ENCODE peak calls at places on chromosomes 2 and 18, in five cellular contexts. K is chondrocyte, S is HFFc6, Z is AG09309, B is tibial artery. N is an unnamed sample.

GRCh38 chr2:23414876-23415275 is 29.9 kb downstream of the KLHL29 start:
- DNase-seq in K (no peak), S (peak), Z (no peak), B (no peak), N (no peak)

GRCh38 chr18:79524181-79525078 is 128.7 kb downstream of the NFATC1 start:
- DNase-seq in K (peak), S (no peak), Z (no peak), B (peak), N (no peak)

GRCh38 chr18:4125246-4125938 is 329.7 kb downstream of the DLGAP1 start:
- DNase-seq in K (no peak), S (no peak), Z (no peak), B (no peak), N (no peak)

GRCh38 chr2:169980001-169980400 is 152.7 kb downstream of the UBR3 start:
- DNase-seq in K (no peak), S (no peak), Z (no peak), B (no peak), N (no peak)

GRCh38 chr2:102046135-102046901 is 54.6 kb downstream of the IL1R2 start:
- DNase-seq in K (no peak), S (peak), Z (no peak), B (no peak), N (no peak)

GRCh38 chr2:147331790-147332419 is 512.9 kb upstream of the ACVR2A start:
- DNase-seq in K (no peak), S (no peak), Z (no peak), B (no peak), N (peak)

GRCh38 chr2:39664898-39665591 is 672 bp upstream of the TMEM178A start:
- DNase-seq in K (no peak), S (no peak), Z (no peak), B (no peak), N (no peak)

GRCh38 chr2:6627316-6627715 is 238.4 kb downstream of the CMPK2 start:
- DNase-seq in K (no peak), S (no peak), Z (no peak), B (no peak), N (no peak)

GRCh38 chr2:7450188-7451156 is 533.3 kb downstream of the RNF144A start:
- DNase-seq in K (no peak), S (no peak), Z (no peak), B (no peak), N (no peak)

GRCh38 chr2:206693399-206694137 is 24.6 kb downstream of the DYTN start:
- DNase-seq in K (no peak), S (peak), Z (peak), B (no peak), N (peak)

GRCh38 chr2:74495440-74495839 is 4.0 kb downstream of the LBX2 start:
- DNase-seq in K (no peak), S (no peak), Z (no peak), B (no peak), N (no peak)

GRCh38 chr2:211751853-211752252 is 786.7 kb downstream of the ERBB4 start:
- DNase-seq in K (no peak), S (no peak), Z (no peak), B (no peak), N (no peak)

GRCh38 chr2:91442246-91442905 is 2750.9 kb downstream of the RPIA start:
- DNase-seq in K (peak), S (no peak), Z (no peak), B (peak), N (no peak)

GRCh38 chr2:109143214-109144187 is 14.5 kb downstream of the SH3RF3 start:
- DNase-seq in K (no peak), S (no peak), Z (no peak), B (no peak), N (no peak)

GRCh38 chr2:28956415-28956826 is 24.7 kb upstream of the TOGARAM2 start:
- DNase-seq in K (no peak), S (no peak), Z (no peak), B (no peak), N (no peak)

GRCh38 chr2:46970334-46971288 is 55.0 kb upstream of the MCFD2 start:
- DNase-seq in K (no peak), S (no peak), Z (no peak), B (peak), N (no peak)

GRCh38 chr2:138373993-138374408 is 127.6 kb upstream of the SPOPL start:
- DNase-seq in K (no peak), S (peak), Z (peak), B (no peak), N (peak)

GRCh38 chr2:598043-598802 is 79.0 kb downstream of the TMEM18 start:
- DNase-seq in K (no peak), S (no peak), Z (no peak), B (no peak), N (no peak)

GRCh38 chr2:25309402-25309801 is 32.3 kb downstream of the DNMT3A start:
- DNase-seq in K (no peak), S (peak), Z (no peak), B (peak), N (no peak)

GRCh38 chr2:182767578-182767977 is 51.5 kb downstream of the DNAJC10 start:
- DNase-seq in K (no peak), S (peak), Z (no peak), B (no peak), N (no peak)

GRCh38 chr18:58674159-58674558 is 2.9 kb downstream of the MALT1 start:
- DNase-seq in K (no peak), S (no peak), Z (no peak), B (no peak), N (no peak)

GRCh38 chr2:2523395-2524339 is 192.6 kb upstream of the MYT1L start:
- DNase-seq in K (no peak), S (no peak), Z (no peak), B (no peak), N (no peak)

GRCh38 chr2:25306767-25307368 is 34.9 kb downstream of the DNMT3A start:
- DNase-seq in K (no peak), S (no peak), Z (no peak), B (peak), N (no peak)

GRCh38 chr2:202376460-202377307 is 557 bp downstream of the BMPR2 start:
- DNase-seq in K (no peak), S (peak), Z (no peak), B (peak), N (no peak)

GRCh38 chr2:161138429-161138828 is 21.8 kb upstream of the TANK start:
- DNase-seq in K (no peak), S (no peak), Z (no peak), B (no peak), N (no peak)

GRCh38 chr2:10977003-10977402 is 65.3 kb downstream of the KCNF1 start:
- DNase-seq in K (no peak), S (no peak), Z (no peak), B (no peak), N (no peak)

GRCh38 chr2:181203412-181203811 is 223.0 kb downstream of the UBE2E3 start:
- DNase-seq in K (no peak), S (peak), Z (peak), B (no peak), N (peak)

GRCh38 chr2:12915792-12916191 is 199.1 kb downstream of the TRIB2 start:
- DNase-seq in K (no peak), S (peak), Z (no peak), B (no peak), N (no peak)

GRCh38 chr2:55049794-55050132 is 488 bp downstream of the RTN4 start:
- DNase-seq in K (no peak), S (no peak), Z (no peak), B (no peak), N (no peak)

GRCh38 chr2:190119257-190119656 is 56.7 kb upstream of the MSTN start:
- DNase-seq in K (no peak), S (no peak), Z (no peak), B (peak), N (no peak)

GRCh38 chr2:232633413-232634318 is at the start of gene EFHD1:
- DNase-seq in K (peak), S (no peak), Z (no peak), B (peak), N (no peak)

DNA sequence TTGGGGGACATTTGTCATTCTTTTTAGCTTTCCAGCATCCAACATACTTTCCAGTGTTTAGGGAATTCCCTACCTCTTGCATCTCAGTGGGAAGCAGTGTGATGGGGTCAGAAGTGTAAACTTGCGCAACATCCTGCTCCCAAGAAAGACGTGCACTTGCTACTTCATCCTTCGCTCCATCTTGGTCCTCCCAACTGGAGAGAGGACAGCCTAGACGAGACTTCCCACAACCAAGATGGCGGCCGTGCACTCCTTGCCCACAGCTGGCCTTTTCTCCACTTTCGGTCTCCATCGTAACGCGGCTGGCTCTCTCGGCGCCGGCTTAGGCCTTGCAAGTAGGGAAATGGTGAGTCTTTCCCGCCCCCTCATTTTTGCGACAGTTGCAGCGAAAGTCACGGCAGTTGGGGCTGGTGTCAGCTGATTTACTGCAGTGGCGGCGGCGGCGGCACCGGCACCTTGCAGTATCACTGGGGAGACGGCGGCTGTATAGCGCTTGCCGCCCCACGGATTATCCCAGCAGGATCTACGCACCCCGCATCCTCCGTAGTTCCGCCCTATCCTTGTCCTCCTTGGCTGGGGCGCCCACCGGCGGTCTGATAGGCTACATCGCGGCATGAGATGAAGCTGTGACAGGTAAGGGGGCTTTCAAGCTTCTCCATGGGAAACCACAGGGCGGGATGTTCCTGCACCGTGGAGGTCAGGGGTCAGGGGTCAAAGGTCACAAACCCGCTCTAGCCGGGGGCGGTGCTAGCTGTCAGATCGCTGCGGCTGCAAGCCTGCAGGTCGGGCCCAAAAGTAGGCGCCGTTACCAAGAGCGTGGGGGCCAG is at the start of gene WDR7:
- DNase-seq in K (peak), S (peak), Z (peak), B (peak), N (peak)
- TF ChIP-seq CTCF in K (peak), S (no peak), Z (no peak), B (no peak), N (no peak)

GRCh38 chr2:186523781-186524180 is 37.7 kb downstream of the ZC3H15 start:
- DNase-seq in K (no peak), S (no peak), Z (no peak), B (no peak), N (no peak)
- TF ChIP-seq CTCF in K (no peak), S (no peak), Z (no peak), B (no peak), N (no peak)

DNA sequence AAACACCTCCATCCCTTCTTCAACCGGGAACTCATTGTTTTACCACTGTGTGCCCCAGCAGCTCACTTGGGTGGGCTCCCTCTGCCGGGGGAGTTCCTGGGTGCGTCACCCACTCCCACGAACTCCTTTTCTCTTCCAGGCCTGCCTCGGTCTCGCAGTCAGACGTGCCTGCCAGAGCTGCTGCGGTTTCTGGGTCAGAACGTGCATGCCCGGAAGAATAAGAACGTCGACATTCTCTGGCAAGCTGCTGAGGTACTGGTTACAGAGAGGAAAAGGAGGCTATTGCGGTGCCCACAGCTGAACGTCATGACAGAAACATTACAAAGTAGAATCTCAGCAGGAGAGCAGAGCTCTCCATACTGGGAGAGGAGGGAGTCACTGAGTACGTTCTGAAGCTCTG is 35.6 kb downstream of the COA5 start:
- DNase-seq in K (no peak), S (no peak), Z (no peak), B (no peak), N (no peak)
- TF ChIP-seq CTCF in K (no peak), S (no peak), Z (no peak), B (no peak), N (no peak)

GRCh38 chr2:213121677-213122076 is 29.7 kb downstream of the IKZF2 start:
- DNase-seq in K (no peak), S (no peak), Z (no peak), B (no peak), N (no peak)

GRCh38 chr2:213122730-213123129 is 28.7 kb downstream of the IKZF2 start:
- DNase-seq in K (no peak), S (peak), Z (no peak), B (no peak), N (no peak)

GRCh38 chr2:213129311-213129710 is 22.1 kb downstream of the IKZF2 start:
- DNase-seq in K (no peak), S (no peak), Z (no peak), B (no peak), N (no peak)

GRCh38 chr2:213125646-213126347 is 25.6 kb downstream of the IKZF2 start:
- DNase-seq in K (no peak), S (no peak), Z (no peak), B (no peak), N (no peak)
- TF ChIP-seq CTCF in K (peak), S (peak), Z (no peak), B (no peak), N (no peak)

GRCh38 chr2:216551669-216552068 is 53.0 kb downstream of the RPL37A start:
- DNase-seq in K (no peak), S (no peak), Z (no peak), B (no peak), N (no peak)
- TF ChIP-seq CTCF in K (no peak), S (no peak), Z (no peak), B (no peak), N (no peak)

DNA sequence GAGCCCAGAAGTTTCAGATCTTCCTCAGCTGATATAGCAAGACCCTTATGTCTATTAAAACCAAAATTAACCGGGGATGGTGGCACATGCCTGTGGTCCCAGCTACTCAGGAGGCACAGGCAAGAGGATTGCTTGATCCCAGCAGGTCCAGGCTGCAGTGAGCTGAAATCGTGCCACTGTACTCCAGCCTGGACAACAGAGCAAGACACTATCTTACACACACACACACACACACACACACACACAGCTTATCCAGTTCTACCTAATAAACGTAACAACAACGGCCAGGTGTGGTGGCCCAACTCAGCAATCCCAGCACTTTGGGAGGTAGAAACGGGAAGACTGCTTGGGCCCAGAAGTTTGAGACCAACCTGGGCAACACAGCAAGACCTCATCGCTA is 7.5 kb downstream of the LPIN2 start:
- DNase-seq in K (no peak), S (no peak), Z (no peak), B (no peak), N (no peak)
- TF ChIP-seq CTCF in K (no peak), S (no peak), Z (no peak), B (no peak), N (no peak)